ENCODE peak calls at places on chromosome 21, in five cellular contexts. W is SK-N-SH, A is GM12878, X is HepG2, F is K562. C is an unnamed sample.

GRCh38 chr21:27772816-27773215 is 805.9 kb upstream of the ADAMTS5 start:
- DNase-seq in W (no peak), A (no peak), X (no peak), F (no peak), C (no peak)

GRCh38 chr21:29196021-29196663 is 65.7 kb downstream of the MAP3K7CL start:
- DNase-seq in W (peak; percentile 16), A (peak; percentile 90), X (peak; percentile 70), F (peak; percentile 64), C (peak; percentile 77)

GRCh38 chr21:33968082-33968997 is 52.7 kb upstream of the ATP5PO start:
- DNase-seq in W (no peak), A (no peak), X (peak; percentile 41), F (peak; percentile 58), C (no peak)

GRCh38 chr21:14815001-14815400 is 249.8 kb downstream of the NRIP1 start:
- DNase-seq in W (no peak), A (no peak), X (no peak), F (no peak), C (no peak)

GRCh38 chr21:36965720-36966065 is 776 bp downstream of the HLCS start:
- DNase-seq in W (no peak), A (no peak), X (no peak), F (no peak), C (no peak)

GRCh38 chr21:44079446-44079845 is 27.8 kb upstream of the PWP2 start:
- DNase-seq in W (no peak), A (no peak), X (no peak), F (no peak), C (no peak)

GRCh38 chr21:34243562-34243961 is 120.2 kb upstream of the KCNE2 start:
- DNase-seq in W (peak; percentile 20), A (no peak), X (peak; percentile 5), F (no peak), C (peak; percentile 19)

GRCh38 chr21:41333752-41334151 is 17.2 kb downstream of the FAM3B start:
- DNase-seq in W (no peak), A (no peak), X (no peak), F (no peak), C (no peak)

GRCh38 chr21:44495641-44496040 is 40.3 kb downstream of the LRRC3 start:
- DNase-seq in W (no peak), A (no peak), X (no peak), F (no peak), C (no peak)

GRCh38 chr21:21111309-21111920 is 113.2 kb downstream of the NCAM2 start:
- DNase-seq in W (no peak), A (no peak), X (no peak), F (no peak), C (no peak)

GRCh38 chr21:36859744-36860501 is 106.5 kb downstream of the HLCS start:
- DNase-seq in W (peak; percentile 41), A (no peak), X (peak; percentile 81), F (peak; percentile 95), C (no peak)

GRCh38 chr21:35002879-35003722 is 46.0 kb downstream of the RUNX1 start:
- DNase-seq in W (no peak), A (no peak), X (no peak), F (no peak), C (no peak)

GRCh38 chr21:33362044-33362555 is 37.3 kb downstream of the IFNAR1 start:
- DNase-seq in W (no peak), A (no peak), X (no peak), F (no peak), C (no peak)

GRCh38 chr21:44959376-44960091 is 19.7 kb downstream of the SLX9 start:
- DNase-seq in W (no peak), A (no peak), X (no peak), F (no peak), C (no peak)

GRCh38 chr21:33857846-33858671 is 57.5 kb downstream of the ATP5PO start:
- DNase-seq in W (no peak), A (no peak), X (no peak), F (no peak), C (no peak)

DNA sequence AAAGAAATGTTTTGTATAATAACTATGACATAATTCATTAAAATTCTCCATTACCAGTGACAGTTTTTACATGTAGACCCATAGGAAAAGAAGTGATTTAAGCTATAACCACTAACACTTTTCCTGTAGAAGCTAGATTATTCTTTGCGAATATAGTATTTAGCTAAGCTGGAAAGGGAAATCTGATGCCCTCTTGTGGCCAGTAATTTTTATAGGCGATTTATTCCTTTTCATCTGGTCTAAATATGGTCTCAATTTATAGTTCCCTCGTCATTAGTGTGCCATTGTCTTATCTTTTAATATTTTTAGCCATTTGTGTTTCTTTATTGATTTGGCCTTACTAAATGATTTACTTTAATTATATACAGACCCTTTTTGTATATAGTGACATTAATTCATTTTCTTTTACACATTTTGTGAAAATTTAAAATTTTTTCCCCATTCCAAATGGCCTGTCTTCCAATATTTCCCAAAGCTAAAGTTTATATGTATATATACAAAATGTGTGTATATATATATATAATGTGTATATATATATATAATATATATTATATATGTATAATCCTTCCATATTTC is 26.7 kb downstream of the BTG3 start:
- DNase-seq in W (peak; percentile 35), A (no peak), X (peak; percentile 41), F (peak; percentile 19), C (peak; percentile 42)
- TF ChIP-seq ZBTB33 in W (no peak), A (no peak), X (no peak), F (no peak), C (no peak)

GRCh38 chr21:16213518-16213917 is 483.7 kb downstream of the USP25 start:
- DNase-seq in W (no peak), A (no peak), X (no peak), F (no peak), C (no peak)

GRCh38 chr21:16216595-16216994 is 486.8 kb downstream of the USP25 start:
- DNase-seq in W (no peak), A (no peak), X (no peak), F (no peak), C (no peak)

GRCh38 chr21:16215193-16215592 is 485.4 kb downstream of the USP25 start:
- DNase-seq in W (no peak), A (no peak), X (no peak), F (no peak), C (no peak)

DNA sequence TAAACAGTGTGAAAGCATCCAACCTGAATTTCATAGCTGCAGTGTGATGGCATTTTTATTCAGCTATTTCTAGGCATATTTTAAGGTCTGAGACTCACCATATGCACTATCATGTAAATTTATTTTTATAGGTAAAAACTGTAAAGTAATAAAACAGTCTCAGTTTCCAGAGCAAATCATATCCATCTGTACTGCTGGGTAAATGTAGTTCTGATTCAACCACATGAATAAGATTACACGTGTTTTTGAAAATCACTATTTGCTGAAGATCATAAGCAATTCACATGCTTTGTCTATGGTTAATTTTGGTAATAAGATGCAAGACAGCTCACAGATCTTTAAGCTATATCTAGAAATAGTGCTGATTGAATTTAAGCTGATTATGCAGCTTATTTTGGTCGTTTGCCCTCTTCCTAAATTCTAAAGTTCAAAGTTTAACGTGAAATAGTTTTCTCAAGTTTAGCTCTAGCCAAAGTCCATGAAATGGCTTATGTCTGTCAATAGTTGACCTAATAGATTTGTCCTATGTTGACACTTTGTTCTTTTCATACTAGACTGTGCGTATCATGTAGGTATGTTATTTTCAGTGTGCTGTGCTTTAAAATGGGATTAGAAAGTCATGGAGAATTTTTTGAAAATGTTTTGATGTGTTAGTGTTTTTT is 489.0 kb downstream of the USP25 start:
- DNase-seq in W (no peak), A (no peak), X (peak; percentile 10), F (no peak), C (no peak)
- TF ChIP-seq REST in W (no peak), A (no peak), X (no peak), F (no peak), C (no peak)

DNA sequence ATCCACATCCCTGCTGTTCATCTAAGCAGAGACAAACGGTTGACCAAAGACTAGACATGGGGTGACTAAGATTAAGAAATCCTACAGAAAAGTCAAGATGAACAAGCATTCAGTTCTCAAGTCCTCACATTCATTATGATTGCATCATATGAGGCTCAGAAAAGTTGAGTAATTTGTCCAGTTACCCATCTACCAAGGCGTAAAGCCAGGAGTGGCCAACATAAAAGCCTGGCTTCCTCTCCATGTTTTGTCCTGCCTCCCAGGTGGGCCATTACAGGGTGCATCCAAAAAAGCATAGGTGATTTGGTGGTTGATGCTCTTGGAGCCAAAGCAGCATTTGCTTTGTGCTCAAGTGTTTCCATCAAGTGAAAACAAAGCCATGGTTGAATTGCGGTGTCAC is 53.8 kb downstream of the KCNJ15 start:
- DNase-seq in W (no peak), A (no peak), X (no peak), F (no peak), C (no peak)
- TF ChIP-seq ZBTB33 in W (no peak), A (no peak), X (no peak), F (no peak), C (no peak)

GRCh38 chr21:42741056-42741455 is 87.6 kb downstream of the PDE9A start:
- DNase-seq in W (no peak), A (no peak), X (no peak), F (no peak), C (no peak)
- TF ChIP-seq REST in W (no peak), A (no peak), X (no peak), F (no peak), C (no peak)

DNA sequence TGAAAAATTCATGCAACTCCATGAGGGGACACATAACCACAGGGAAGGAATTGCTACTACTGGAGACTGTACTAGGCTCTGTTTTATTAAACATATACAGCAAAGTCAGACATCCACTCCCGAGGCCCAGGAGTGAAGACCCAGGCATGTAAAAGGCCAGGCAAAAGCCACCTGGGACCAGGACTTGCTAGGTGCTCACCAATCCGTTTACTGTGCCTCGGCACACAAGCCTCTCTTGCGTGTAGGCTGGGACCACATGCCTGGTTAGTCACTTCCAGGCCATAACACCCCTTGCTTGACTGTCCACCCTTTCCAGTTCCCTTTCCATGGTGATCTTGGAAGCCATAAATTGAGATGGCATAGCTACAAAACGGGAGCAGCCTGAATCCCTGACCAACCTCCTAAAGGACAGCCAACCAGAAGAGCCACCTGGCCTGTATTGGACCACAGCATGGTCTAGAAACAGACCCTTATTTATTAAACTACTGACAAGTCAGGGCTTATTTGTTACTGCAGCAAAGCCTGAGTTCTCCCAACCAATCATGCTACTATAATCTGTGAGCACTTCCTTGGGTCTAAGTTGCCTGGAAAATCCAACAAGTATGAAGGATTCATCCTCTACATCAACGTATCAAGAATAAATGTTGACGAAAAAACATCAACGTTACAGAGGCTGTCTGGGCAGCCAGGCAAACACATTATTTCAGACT is 39.7 kb downstream of the URB1 start:
- DNase-seq in W (no peak), A (no peak), X (no peak), F (no peak), C (no peak)
- TF ChIP-seq ZBTB33 in W (no peak), A (no peak), X (no peak), F (no peak), C (no peak)

DNA sequence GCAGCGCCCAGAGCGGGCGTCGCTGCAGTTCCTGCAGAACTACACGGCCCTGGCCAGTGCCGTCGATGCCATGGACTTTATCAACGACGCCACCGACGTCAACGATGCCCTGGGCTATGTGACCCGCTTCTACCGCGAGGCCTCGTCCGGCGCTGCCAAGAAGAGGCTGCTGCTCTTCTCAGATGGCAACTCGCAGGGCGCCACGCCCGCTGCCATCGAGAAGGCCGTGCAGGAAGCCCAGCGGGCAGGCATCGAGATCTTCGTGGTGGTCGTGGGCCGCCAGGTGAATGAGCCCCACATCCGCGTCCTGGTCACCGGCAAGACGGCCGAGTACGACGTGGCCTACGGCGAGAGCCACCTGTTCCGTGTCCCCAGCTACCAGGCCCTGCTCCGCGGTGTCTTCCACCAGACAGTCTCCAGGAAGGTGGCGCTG is 22.0 kb downstream of the COL6A1 start:
- DNase-seq in W (no peak), A (no peak), X (no peak), F (no peak), C (no peak)
- TF ChIP-seq REST in W (no peak), A (no peak), X (no peak), F (no peak), C (no peak)